ENCODE peak calls at places on chromosomes 11 and 22, in nine cellular contexts. P, W, R, L, S, K, V, Y and N are unnamed samples.

GRCh38 chr11:32437406-32438345 is 2.3 kb upstream of the WT1 start:
- DNase-seq in R (no peak), P (no peak), L (peak), K (no peak), S (no peak), W (no peak), V (no peak), Y (peak), N (peak)

GRCh38 chr11:103887001-103887680 is 149.3 kb upstream of the DDI1 start:
- DNase-seq in Y (no peak), S (no peak), R (no peak), W (no peak), K (no peak), L (no peak), P (no peak), V (no peak), N (no peak)

GRCh38 chr11:109241988-109242387 is 180.0 kb upstream of the C11orf87 start:
- DNase-seq in L (no peak), R (no peak), P (no peak), W (no peak), V (no peak), Y (no peak), S (no peak), K (no peak), N (no peak)

GRCh38 chr22:41382098-41382578 is 396 bp downstream of the TEF start:
- DNase-seq in W (peak), V (no peak), P (no peak), R (no peak), K (peak), Y (peak), S (no peak), L (peak), N (no peak)

GRCh38 chr11:68137833-68138232 is 16.6 kb upstream of the CHKA start:
- DNase-seq in Y (no peak), R (no peak), W (no peak), L (no peak), V (no peak), S (no peak), P (no peak), K (no peak), N (no peak)

GRCh38 chr11:124946735-124947141 is 7.3 kb upstream of the CCDC15 start:
- DNase-seq in K (no peak), V (no peak), W (no peak), Y (no peak), P (no peak), R (no peak), L (no peak), S (no peak), N (no peak)

GRCh38 chr11:109135627-109136026 is 286.4 kb upstream of the C11orf87 start:
- DNase-seq in S (no peak), V (no peak), Y (no peak), L (no peak), P (no peak), K (no peak), R (no peak), W (no peak), N (no peak)

GRCh38 chr11:64409707-64410395 is 50.9 kb downstream of the RPS6KA4 start:
- DNase-seq in W (no peak), P (no peak), S (no peak), Y (no peak), K (no peak), L (no peak), V (no peak), R (no peak), N (no peak)

GRCh38 chr11:102639656-102640055 is 14.5 kb upstream of the MMP20 start:
- DNase-seq in V (no peak), Y (no peak), L (no peak), W (no peak), S (no peak), R (no peak), K (no peak), P (no peak), N (no peak)

GRCh38 chr11:832529-833113 is at the start of gene CD151:
- DNase-seq in V (no peak), K (peak), P (no peak), R (peak), S (no peak), L (peak), W (no peak), Y (peak), N (peak)

GRCh38 chr11:110747531-110747930 is 35.3 kb upstream of the ARHGAP20 start:
- DNase-seq in L (no peak), S (no peak), Y (no peak), R (peak), W (no peak), P (no peak), K (no peak), V (no peak), N (no peak)

GRCh38 chr11:100484948-100485347 is 202.1 kb upstream of the ARHGAP42 start:
- DNase-seq in V (no peak), Y (no peak), R (no peak), L (no peak), S (no peak), P (no peak), W (no peak), K (no peak), N (no peak)

GRCh38 chr11:111982019-111982464 is 43.2 kb upstream of the DLAT start:
- DNase-seq in V (peak), S (peak), R (peak), K (peak), L (peak), Y (peak), P (peak), W (peak), N (peak)

GRCh38 chr11:114078423-114078822 is 18.9 kb downstream of the ZBTB16 start:
- DNase-seq in R (no peak), L (no peak), W (no peak), K (no peak), P (no peak), Y (no peak), S (no peak), V (no peak), N (no peak)

GRCh38 chr22:34476762-34477161 is 556.5 kb upstream of the LARGE1 start:
- DNase-seq in K (no peak), L (no peak), V (no peak), S (no peak), W (no peak), R (no peak), Y (no peak), P (no peak), N (no peak)

GRCh38 chr11:128508785-128509518 is 78.4 kb downstream of the ETS1 start:
- DNase-seq in S (no peak), P (no peak), Y (no peak), W (no peak), R (no peak), L (no peak), K (no peak), V (no peak), N (no peak)

GRCh38 chr11:68658661-68659060 is 25.7 kb upstream of the GAL start:
- DNase-seq in V (no peak), L (no peak), K (no peak), P (no peak), W (no peak), Y (peak), S (no peak), R (no peak), N (no peak)

GRCh38 chr22:19800761-19801244 is 40.2 kb downstream of the TBX1 start:
- DNase-seq in K (no peak), Y (peak), W (no peak), S (no peak), V (no peak), R (peak), P (no peak), L (peak), N (peak)
- TF ChIP-seq CTCF in K (peak), Y (peak), W (no peak), S (peak), V (no peak), R (peak), P (peak), L (no peak), N (peak)

DNA sequence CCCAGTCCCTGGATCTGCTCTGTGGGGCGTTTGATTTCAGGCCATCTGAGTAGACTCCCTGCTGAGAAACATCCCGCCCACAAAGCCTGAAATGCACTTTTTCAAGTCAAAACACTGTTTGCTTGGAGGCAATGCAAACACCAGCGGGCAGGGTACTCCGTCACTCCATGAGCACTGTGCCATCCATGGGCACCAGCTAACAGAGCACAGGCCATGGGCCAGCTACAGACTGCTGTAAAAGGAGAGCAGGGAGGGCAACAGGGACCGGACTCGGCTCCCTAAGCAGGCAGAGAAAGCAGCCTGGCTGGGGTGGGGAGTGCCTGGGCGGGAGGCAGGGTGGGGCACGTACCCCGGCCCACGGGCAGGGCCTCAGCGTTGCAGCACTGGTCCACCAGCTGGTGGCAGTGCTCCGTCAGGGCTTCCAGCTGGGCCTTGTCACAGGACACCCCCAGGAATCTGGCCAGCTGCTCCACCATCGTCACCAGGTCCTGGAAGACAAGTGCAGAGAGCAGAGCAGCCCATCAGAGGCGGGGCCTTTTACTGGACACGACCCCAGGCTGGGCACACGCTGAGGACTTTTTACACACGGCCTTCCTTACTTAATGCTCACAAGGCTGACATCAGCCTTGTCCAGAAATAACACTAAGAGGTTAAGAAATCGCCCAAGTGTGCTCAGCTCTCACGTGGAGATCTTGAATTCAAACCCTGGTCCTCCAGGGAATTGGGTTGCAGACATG is 16.8 kb upstream of the EFCAB6 start:
- DNase-seq in P (no peak), W (no peak), Y (peak), V (no peak), K (no peak), S (no peak), L (peak), R (no peak), N (peak)
- TF ChIP-seq MAX in P (no peak), W (no peak), Y (no peak), V (no peak), K (no peak), S (no peak), L (no peak), R (no peak), N (no peak)

DNA sequence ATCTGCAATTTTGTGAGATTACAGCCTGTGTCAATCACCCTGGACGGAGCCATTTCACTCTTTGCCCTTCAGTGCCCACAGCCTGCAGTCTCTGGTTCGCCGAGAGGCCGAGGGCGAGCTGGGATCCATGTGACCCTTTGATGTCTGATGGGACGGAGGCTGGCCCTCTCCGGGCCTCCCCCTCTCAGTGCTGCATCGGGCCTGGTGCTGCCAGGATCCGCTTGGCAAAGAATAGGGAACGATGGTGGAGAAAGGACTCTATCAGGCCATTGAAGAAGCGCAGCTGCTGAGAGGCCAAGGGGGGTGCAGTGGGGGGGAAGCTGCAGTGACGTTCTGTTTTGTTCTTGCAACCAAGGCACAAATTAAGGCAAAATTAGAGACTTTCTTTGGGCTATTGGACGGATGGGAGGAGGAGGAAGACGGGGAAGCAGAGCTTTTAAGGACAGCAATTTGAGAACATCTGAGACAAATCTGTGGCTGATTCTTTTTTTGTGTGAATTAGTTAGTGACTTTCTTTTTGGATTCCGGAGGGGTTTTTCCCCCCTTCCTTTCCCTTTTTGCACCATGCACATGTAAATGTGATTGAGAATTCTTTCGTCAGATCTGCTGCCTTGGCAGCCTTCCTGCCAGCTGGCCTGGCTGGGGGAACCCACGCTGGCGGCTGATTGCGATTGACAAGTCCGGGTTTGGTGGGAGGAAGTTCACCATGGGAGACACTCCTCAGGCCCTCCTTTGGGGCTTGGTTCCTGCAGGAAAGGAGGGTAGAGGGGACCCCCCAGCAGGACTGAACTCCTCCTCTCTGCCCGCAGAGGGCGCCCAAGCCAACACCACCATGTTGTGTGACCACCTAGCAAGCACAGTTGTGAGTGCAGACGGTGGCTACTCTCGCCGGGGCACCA is 214.5 kb downstream of the NTM start:
- DNase-seq in W (no peak), L (peak), R (no peak), K (peak), S (no peak), P (peak), Y (peak), V (no peak), N (peak)
- TF ChIP-seq CTCF in W (no peak), L (peak), R (no peak), K (peak), S (no peak), P (peak), Y (no peak), V (peak), N (peak)

DNA sequence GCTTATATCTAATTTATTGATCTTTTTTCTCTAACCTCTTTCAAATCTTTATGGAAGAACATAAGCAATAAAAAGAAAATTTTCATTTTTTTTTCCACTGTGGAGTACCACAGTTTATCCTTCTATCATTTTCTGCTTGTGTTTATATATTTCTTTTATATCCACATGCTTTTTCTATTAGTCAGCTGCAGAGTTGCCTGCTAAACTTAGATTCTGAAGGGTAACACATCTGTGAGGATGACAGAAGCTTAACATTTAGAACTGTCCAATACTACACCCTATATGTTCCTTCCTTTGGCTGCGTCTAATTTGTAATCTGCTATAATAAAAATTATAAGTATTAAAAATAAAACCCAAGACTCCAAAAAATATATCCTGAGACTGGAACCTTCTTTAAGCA is 20.8 kb downstream of the CCDC90B start:
- DNase-seq in V (no peak), Y (no peak), K (no peak), L (no peak), R (no peak), W (no peak), S (no peak), P (no peak), N (no peak)
- TF ChIP-seq MAX in V (no peak), Y (no peak), K (no peak), L (no peak), R (no peak), W (no peak), S (no peak), P (no peak), N (no peak)

DNA sequence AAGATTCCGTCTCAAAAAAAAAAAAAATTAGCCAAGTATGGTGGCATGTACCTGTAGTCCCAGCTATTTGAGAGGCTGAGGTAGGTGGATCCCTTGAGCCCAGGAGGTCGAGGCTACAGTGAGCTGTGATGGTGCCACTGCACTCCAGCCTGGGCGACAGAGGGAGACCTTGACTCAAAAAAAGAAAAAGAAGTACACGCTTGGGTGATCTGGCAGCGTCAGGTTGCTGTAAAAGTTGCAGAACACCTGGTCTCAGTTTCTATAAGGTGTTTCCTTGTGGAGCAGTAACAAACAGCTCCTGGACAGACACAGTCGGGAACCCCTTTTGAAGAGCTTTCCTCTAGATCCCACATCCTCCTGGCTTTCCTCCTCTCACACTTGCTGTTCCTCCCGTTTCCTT is 45.8 kb downstream of the SCGB1A1 start:
- DNase-seq in K (no peak), P (no peak), W (no peak), V (peak), S (no peak), Y (no peak), R (no peak), L (no peak), N (no peak)
- TF ChIP-seq CTCF in K (no peak), P (no peak), W (no peak), V (no peak), S (no peak), Y (no peak), R (no peak), L (no peak), N (no peak)

GRCh38 chr11:62132188-62132587 is 8.4 kb downstream of the INCENP start:
- DNase-seq in V (no peak), L (no peak), K (no peak), R (no peak), S (no peak), Y (peak), P (no peak), W (no peak), N (no peak)
- TF ChIP-seq MAX in V (no peak), L (no peak), K (no peak), R (no peak), S (no peak), Y (no peak), P (no peak), W (no peak), N (no peak)

GRCh38 chr22:37672920-37673453 is 2.4 kb upstream of the LGALS1 start:
- DNase-seq in S (no peak), K (no peak), R (no peak), W (no peak), V (no peak), P (no peak), L (no peak), Y (no peak), N (no peak)

GRCh38 chr22:37676691-37677627 is 1.5 kb downstream of the LGALS1 start:
- DNase-seq in V (no peak), L (peak), Y (peak), S (peak), P (peak), W (no peak), R (peak), K (peak), N (peak)

GRCh38 chr22:37675930-37676571 is 615 bp downstream of the LGALS1 start:
- DNase-seq in S (no peak), P (no peak), V (no peak), W (no peak), Y (peak), L (no peak), K (no peak), R (peak), N (peak)

GRCh38 chr22:37674248-37674647 is 1.2 kb upstream of the LGALS1 start:
- DNase-seq in P (no peak), S (no peak), K (no peak), W (no peak), L (no peak), Y (no peak), V (no peak), R (no peak), N (no peak)

GRCh38 chr22:37674951-37675929 is at the start of gene LGALS1:
- DNase-seq in K (peak), S (peak), W (peak), R (peak), Y (peak), P (no peak), V (no peak), L (peak), N (peak)
- TF ChIP-seq CTCF in K (no peak), S (peak), W (no peak), R (no peak), Y (no peak), P (no peak), V (no peak), L (no peak), N (no peak)